ENCODE peak calls at places on chromosomes 7 and 10, in four cellular contexts. B, W, O and H are unnamed samples.

GRCh38 chr7:73974101-73974947 is 53.6 kb upstream of the ELN start:
- DNase-seq in B (no peak), W (no peak), O (no peak), H (no peak)

GRCh38 chr7:55534262-55534915 is 37.9 kb downstream of the VOPP1 start:
- DNase-seq in B (no peak), W (peak; percentile 19), O (peak; percentile 65), H (no peak)

GRCh38 chr7:45606050-45606449 is 31.9 kb downstream of the ADCY1 start:
- DNase-seq in B (no peak), W (no peak), O (no peak), H (no peak)

GRCh38 chr7:55210716-55211115 is 154.4 kb upstream of the LANCL2 start:
- DNase-seq in B (no peak), W (no peak), O (no peak), H (no peak)

GRCh38 chr10:7092603-7093002 is 318.2 kb downstream of the SFMBT2 start:
- DNase-seq in B (no peak), W (no peak), O (no peak), H (no peak)

GRCh38 chr10:103739039-103739764 is 116.2 kb downstream of the SH3PXD2A start:
- DNase-seq in B (no peak), W (peak; percentile 17), O (peak; percentile 46), H (peak; percentile 92)

GRCh38 chr7:55092186-55092976 is 73.6 kb downstream of the EGFR start:
- DNase-seq in B (no peak), W (no peak), O (peak; percentile 25), H (no peak)

GRCh38 chr7:47285860-47286491 is 295.9 kb downstream of the TNS3 start:
- DNase-seq in B (no peak), W (no peak), O (peak; percentile 29), H (peak; percentile 93)

GRCh38 chr10:6770846-6771245 is 190.8 kb upstream of the PRKCQ start:
- DNase-seq in B (no peak), W (no peak), O (no peak), H (no peak)

GRCh38 chr10:57946833-57947232 is 320.9 kb downstream of the IPMK start:
- DNase-seq in B (no peak), W (no peak), O (no peak), H (no peak)

GRCh38 chr7:102089175-102090098 is 197.2 kb upstream of the SH2B2 start:
- DNase-seq in B (no peak), W (no peak), O (no peak), H (no peak)

GRCh38 chr10:11003739-11004515 is 13.7 kb upstream of the CELF2 start:
- DNase-seq in B (no peak), W (peak; percentile 36), O (no peak), H (no peak)

GRCh38 chr7:133794490-133794889 is 332.6 kb upstream of the LRGUK start:
- DNase-seq in B (no peak), W (peak; percentile 29), O (no peak), H (no peak)

GRCh38 chr10:95247200-95247880 is 43.5 kb downstream of the PDLIM1 start:
- DNase-seq in B (no peak), W (no peak), O (no peak), H (peak; percentile 62)

GRCh38 chr10:52256832-52257691 is 57.0 kb upstream of the DKK1 start:
- DNase-seq in B (no peak), W (no peak), O (no peak), H (no peak)

GRCh38 chr10:52258791-52259427 is 55.2 kb upstream of the DKK1 start:
- DNase-seq in B (no peak), W (no peak), O (no peak), H (no peak)

GRCh38 chr10:52259428-52259812 is 54.7 kb upstream of the DKK1 start:
- DNase-seq in B (no peak), W (no peak), O (no peak), H (no peak)

GRCh38 chr10:52261362-52261761 is 52.7 kb upstream of the DKK1 start:
- DNase-seq in B (no peak), W (no peak), O (no peak), H (no peak)

DNA sequence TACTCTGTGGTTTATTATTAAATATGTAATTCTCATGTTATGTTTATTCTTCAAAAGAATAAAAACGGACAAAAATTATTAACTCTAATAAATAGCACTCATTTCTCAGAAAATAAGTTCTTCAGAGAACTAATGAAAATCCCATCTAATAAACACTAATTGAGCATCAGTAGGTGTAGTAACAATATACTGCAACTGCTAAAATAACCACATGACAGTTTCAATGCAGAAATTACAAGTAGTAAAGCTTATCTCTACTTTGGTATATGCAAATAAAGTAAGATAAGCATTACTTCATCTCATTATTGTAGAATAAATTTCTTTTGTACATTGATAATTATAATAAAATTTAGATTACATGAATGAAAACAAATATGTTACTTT is 56.4 kb upstream of the DKK1 start:
- DNase-seq in B (no peak), W (no peak), O (no peak), H (no peak)
- TF ChIP-seq CTCF in B (no peak), W (no peak), O (no peak), H (no peak)

GRCh38 chr7:1100886-1101579 is 13.1 kb downstream of the GPER1 start:
- DNase-seq in B (no peak), W (no peak), O (no peak), H (no peak)

GRCh38 chr7:1099154-1099542 is 11.2 kb downstream of the GPER1 start:
- DNase-seq in B (no peak), W (no peak), O (no peak), H (no peak)

GRCh38 chr7:1098243-1099153 is 10.6 kb downstream of the GPER1 start:
- DNase-seq in B (no peak), W (no peak), O (no peak), H (no peak)

GRCh38 chr7:1100386-1100785 is 12.5 kb downstream of the GPER1 start:
- DNase-seq in B (no peak), W (no peak), O (no peak), H (no peak)

GRCh38 chr7:1099637-1100036 is 11.7 kb downstream of the GPER1 start:
- DNase-seq in B (no peak), W (no peak), O (no peak), H (no peak)
- H3K4me3 ChIP-seq in B (no peak overlapping the region), W (no peak overlapping the region), O (no peak overlapping the region), H (no peak overlapping the region)

GRCh38 chr10:356452-356851 is 221.2 kb downstream of the ZMYND11 start:
- DNase-seq in B (no peak), W (no peak), O (no peak), H (no peak)
- TF ChIP-seq CTCF in B (no peak), W (no peak), O (no peak), H (no peak)

GRCh38 chr7:27167916-27168264 is 2.6 kb upstream of the HOXA9 start:
- DNase-seq in B (no peak), W (no peak), O (no peak), H (no peak)
- H3K4me3 ChIP-seq in B (no peak overlapping the region), W (no peak overlapping the region), O (no peak overlapping the region), H (peak overlapping the region; percentile 87)

GRCh38 chr7:2051708-2052656 is 180.8 kb downstream of the MAD1L1 start:
- DNase-seq in B (no peak), W (no peak), O (no peak), H (no peak)
- TF ChIP-seq CTCF in B (no peak), W (no peak), O (no peak), H (no peak)

DNA sequence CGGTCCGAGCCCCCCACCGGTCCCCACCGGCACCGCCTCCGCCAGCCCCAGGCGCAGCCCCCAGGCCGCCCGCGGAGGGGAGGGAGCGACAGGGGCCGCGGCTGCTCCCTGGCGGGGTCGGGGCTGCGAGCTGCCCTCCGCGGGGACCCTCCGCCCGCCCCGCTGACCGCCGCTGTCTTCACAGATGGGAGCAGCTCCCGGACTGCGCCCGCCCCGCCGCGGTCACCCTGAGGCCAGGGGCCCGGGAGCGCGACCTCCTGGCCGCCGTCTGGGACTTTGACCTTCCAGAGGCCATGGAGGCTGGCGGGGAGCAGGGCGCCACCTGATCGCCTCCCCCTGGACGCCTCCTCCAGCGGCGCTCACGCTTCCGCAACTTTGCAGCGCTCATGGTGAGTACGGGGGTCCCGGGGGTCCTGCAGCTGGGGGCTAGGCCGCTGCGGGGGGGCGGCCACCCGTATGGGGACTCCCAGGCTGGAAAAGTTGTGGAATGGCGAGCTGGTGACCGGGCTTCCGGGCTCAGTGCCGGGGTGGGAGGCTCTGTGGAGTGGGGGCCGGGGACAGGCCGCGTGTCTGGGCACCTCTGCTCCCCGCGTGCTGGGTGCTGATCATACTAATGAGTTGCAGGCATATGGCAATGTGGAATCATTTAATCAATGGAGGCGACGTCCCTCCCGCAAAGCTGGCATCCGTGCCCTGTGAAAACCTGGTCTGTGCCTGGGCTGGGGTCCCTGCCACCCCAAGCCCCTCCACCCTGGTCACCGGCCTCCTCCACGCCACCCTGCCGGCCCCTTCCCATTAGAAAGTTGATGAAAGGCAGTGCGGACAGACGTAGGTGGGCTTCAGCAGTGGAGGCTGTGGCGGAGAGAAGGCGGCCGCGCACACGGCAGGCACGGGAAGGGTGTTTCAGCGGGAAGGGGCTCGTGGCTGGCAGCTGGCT is 1.1 kb downstream of the ADGRA1 start:
- DNase-seq in B (no peak), W (no peak), O (no peak), H (no peak)
- H3K4me3 ChIP-seq in B (no peak overlapping the region), W (no peak overlapping the region), O (no peak overlapping the region), H (no peak overlapping the region)

DNA sequence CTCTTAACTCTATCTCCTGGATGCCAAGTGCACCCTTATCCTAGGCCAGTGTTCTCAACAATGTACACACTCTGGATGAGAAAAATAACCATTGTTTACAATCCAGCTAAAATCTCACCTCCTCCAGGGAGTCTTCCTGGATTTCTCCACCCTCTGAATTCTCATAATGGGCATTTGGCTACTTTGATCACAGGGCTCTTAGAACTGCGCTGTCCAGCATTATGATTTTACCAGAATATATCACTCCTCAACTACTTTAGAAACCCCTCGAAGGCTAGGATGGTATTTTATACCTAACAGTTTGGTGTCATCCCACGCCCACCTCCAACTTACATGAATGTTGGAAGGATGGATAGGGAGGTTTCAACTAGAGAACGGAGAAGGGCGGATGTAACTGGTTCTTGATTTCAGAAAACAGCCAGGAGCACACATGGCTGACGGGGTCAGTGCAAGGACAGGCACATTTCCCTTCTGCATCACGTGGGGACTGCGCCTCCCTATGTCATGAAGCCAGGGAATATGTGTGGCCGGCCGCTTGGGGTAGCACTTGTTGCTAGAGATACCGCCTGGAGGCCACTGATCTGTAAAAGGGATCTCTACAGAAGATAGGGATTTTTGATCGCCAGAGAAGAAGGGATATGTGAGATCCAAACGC is 1.2 kb upstream of the ATP6V0E2 start:
- DNase-seq in B (peak; percentile 93), W (peak; percentile 76), O (peak; percentile 84), H (peak; percentile 37)
- TF ChIP-seq CTCF in B (peak; percentile 55), W (peak; percentile 57), O (no peak), H (peak; percentile 25)

DNA sequence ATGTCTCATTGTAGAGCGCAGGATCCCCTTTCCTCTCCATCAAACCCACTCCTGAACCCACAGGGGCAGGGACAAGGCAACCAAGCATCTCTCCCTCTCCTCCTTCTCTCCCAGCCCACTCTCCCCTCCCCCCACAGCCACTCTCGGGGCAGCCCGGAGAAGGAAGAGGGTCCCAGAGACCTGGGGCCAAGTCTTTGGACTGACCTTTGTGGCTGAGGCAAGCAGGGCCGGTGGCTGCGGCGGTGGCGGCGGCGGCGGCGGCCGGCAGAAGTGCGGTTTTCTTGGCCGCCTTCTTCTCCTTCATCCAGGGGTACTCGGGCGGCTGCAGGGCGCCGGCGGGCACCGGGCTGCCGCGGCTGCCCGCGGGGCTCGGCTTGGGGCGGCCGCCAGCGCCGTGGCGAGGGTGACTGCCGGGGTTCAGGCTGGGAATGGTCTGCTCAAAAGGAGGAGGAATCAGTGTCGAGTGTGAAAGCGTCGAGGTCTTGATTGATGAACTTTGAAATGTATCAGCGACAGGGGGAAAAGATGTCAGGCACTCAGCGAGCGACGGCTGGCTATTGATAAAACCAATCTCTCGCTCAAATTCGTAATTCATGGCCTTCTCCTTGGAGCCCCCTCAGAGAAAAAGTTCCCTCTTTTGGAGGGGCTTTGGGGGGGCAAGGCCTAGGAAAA is 441 bp downstream of the HOXA2 start:
- DNase-seq in B (no peak), W (no peak), O (no peak), H (no peak)
- H3K4me3 ChIP-seq in B (no peak overlapping the region), W (peak overlapping the region; percentile 1), O (no peak overlapping the region), H (no peak overlapping the region)